ENCODE peak calls at places on chromosomes 16 and 17, in eight cellular contexts. M, G, Y, B, Q, I, N and H are unnamed samples.
A peak's percentile ranks its signal among the peaks of the same experiment; 100 is the strongest.

GRCh38 chr17:62995377-62995885 is 29.4 kb downstream of the TANC2 start:
- DNase-seq in M (no peak), G (no peak), Y (no peak), B (peak; percentile 68), Q (peak; percentile 9), I (no peak), N (no peak), H (peak; percentile 2)

GRCh38 chr17:70956731-70957130 is 787.4 kb downstream of the KCNJ2 start:
- DNase-seq in M (no peak), G (no peak), Y (no peak), B (peak; percentile 5), Q (no peak), I (no peak), N (no peak), H (no peak)

GRCh38 chr17:59964455-59965328 is at the start of gene RNFT1:
- DNase-seq in M (peak; percentile 88), G (peak; percentile 92), Y (peak; percentile 84), B (peak; percentile 87), Q (peak; percentile 92), I (peak; percentile 92), N (peak; percentile 84), H (peak; percentile 92)

GRCh38 chr17:75640556-75641119 is 7.4 kb downstream of the SMIM5 start:
- DNase-seq in M (no peak), G (no peak), Y (no peak), B (no peak), Q (no peak), I (peak; percentile 46), N (no peak), H (no peak)

GRCh38 chr17:77332981-77333685 is 192.4 kb downstream of the SEC14L1 start:
- DNase-seq in M (peak; percentile 34), G (peak; percentile 27), Y (no peak), B (peak; percentile 72), Q (no peak), I (no peak), N (no peak), H (peak; percentile 63)

GRCh38 chr16:50245417-50246298 is 20.7 kb upstream of the ADCY7 start:
- DNase-seq in M (no peak), G (peak; percentile 77), Y (no peak), B (peak; percentile 53), Q (peak; percentile 49), I (peak; percentile 79), N (peak; percentile 43), H (peak; percentile 57)

GRCh38 chr16:70740919-70741778 is 55.3 kb upstream of the MTSS2 start:
- DNase-seq in M (no peak), G (no peak), Y (peak; percentile 23), B (peak; percentile 73), Q (no peak), I (no peak), N (no peak), H (no peak)

GRCh38 chr16:68951991-68952877 is 108.9 kb downstream of the TANGO6 start:
- DNase-seq in M (no peak), G (no peak), Y (no peak), B (peak; percentile 10), Q (no peak), I (no peak), N (no peak), H (no peak)

GRCh38 chr17:3534881-3535252 is 22.7 kb downstream of the TRPV3 start:
- DNase-seq in M (no peak), G (no peak), Y (no peak), B (peak; percentile 74), Q (no peak), I (peak; percentile 50), N (no peak), H (no peak)

GRCh38 chr17:1958134-1958881 is 66.8 kb downstream of the RTN4RL1 start:
- DNase-seq in M (no peak), G (no peak), Y (no peak), B (peak; percentile 38), Q (peak; percentile 87), I (no peak), N (no peak), H (no peak)

GRCh38 chr17:29699283-29699682 is 76.6 kb upstream of the CORO6 start:
- DNase-seq in M (no peak), G (no peak), Y (no peak), B (no peak), Q (no peak), I (no peak), N (no peak), H (no peak)

GRCh38 chr17:46199379-46199778 is 6.2 kb upstream of the KANSL1 start:
- DNase-seq in M (no peak), G (no peak), Y (no peak), B (peak; percentile 33), Q (no peak), I (no peak), N (no peak), H (no peak)

GRCh38 chr17:27531469-27531948 is 75.3 kb downstream of the KSR1 start:
- DNase-seq in M (no peak), G (no peak), Y (no peak), B (no peak), Q (no peak), I (no peak), N (no peak), H (no peak)

GRCh38 chr16:15792563-15792971 is 64.3 kb downstream of the MYH11 start:
- DNase-seq in M (no peak), G (no peak), Y (no peak), B (no peak), Q (no peak), I (no peak), N (no peak), H (peak; percentile 61)

GRCh38 chr16:31471875-31472558 is at the start of gene TGFB1I1:
- DNase-seq in M (no peak), G (peak; percentile 60), Y (no peak), B (peak; percentile 86), Q (no peak), I (peak; percentile 76), N (no peak), H (no peak)

GRCh38 chr16:15907863-15908478 is 19.6 kb upstream of the CEP20 start:
- DNase-seq in M (peak; percentile 70), G (peak; percentile 10), Y (no peak), B (peak; percentile 32), Q (peak; percentile 86), I (no peak), N (peak; percentile 18), H (peak; percentile 98)

GRCh38 chr17:37737971-37738370 is 6.9 kb downstream of the HNF1B start:
- DNase-seq in M (no peak), G (no peak), Y (no peak), B (peak; percentile 75), Q (no peak), I (no peak), N (no peak), H (no peak)

GRCh38 chr17:17874478-17874877 is 37.7 kb upstream of the SREBF1 start:
- DNase-seq in M (no peak), G (no peak), Y (no peak), B (no peak), Q (no peak), I (no peak), N (no peak), H (no peak)

GRCh38 chr16:19520861-19521331 is 1.0 kb downstream of the GDE1 start:
- DNase-seq in M (no peak), G (no peak), Y (no peak), B (peak; percentile 26), Q (no peak), I (peak; percentile 76), N (no peak), H (peak; percentile 10)

GRCh38 chr16:794853-795466 is 5.6 kb downstream of the GNG13 start:
- DNase-seq in M (no peak), G (no peak), Y (no peak), B (no peak), Q (no peak), I (no peak), N (no peak), H (no peak)